ENCODE peak calls at places on chromosome 1, in six cellular contexts. S is thyroid gland, A is body of pancreas, G is lower leg skin, Y is H1, X is IMR-90. R is an unnamed sample.

GRCh38 chr1:38917337-38917736 is 24.3 kb downstream of the RHBDL2 start:
- DNase-seq in A (no peak), S (no peak), G (no peak), X (no peak), Y (no peak), R (no peak)

GRCh38 chr1:22841754-22842370 is 130.8 kb downstream of the LACTBL1 start:
- DNase-seq in S (peak), Y (no peak), G (no peak), A (no peak), X (no peak), R (no peak)

GRCh38 chr1:231139659-231140650 is 21.9 kb upstream of the TRIM67 start:
- DNase-seq in Y (no peak), X (peak), S (no peak), G (no peak), A (peak), R (peak)

GRCh38 chr1:37673920-37674319 is 18.4 kb upstream of the CDCA8 start:
- DNase-seq in S (no peak), G (peak), X (no peak), A (no peak), Y (no peak), R (no peak)

GRCh38 chr1:12549106-12549459 is 68.9 kb downstream of the DHRS3 start:
- DNase-seq in G (peak), A (peak), S (no peak), X (no peak), Y (no peak), R (no peak)

GRCh38 chr1:231284441-231284840 is 43.4 kb downstream of the GNPAT start:
- DNase-seq in X (no peak), G (no peak), S (no peak), Y (no peak), A (no peak), R (no peak)

GRCh38 chr1:52142220-52143153 is 598 bp downstream of the ZFYVE9 start:
- DNase-seq in X (peak), S (peak), Y (peak), G (no peak), A (peak), R (peak)

GRCh38 chr1:196207624-196208204 is 400.5 kb downstream of the KCNT2 start:
- DNase-seq in X (peak), S (no peak), A (no peak), G (no peak), Y (no peak), R (no peak)

GRCh38 chr1:158121604-158122254 is 59.0 kb upstream of the CD1D start:
- DNase-seq in Y (no peak), X (peak), S (peak), A (peak), G (no peak), R (no peak)

GRCh38 chr1:209783338-209783737 is 1.0 kb downstream of the C1orf74 start:
- DNase-seq in A (no peak), Y (no peak), G (no peak), X (no peak), S (no peak), R (no peak)

DNA sequence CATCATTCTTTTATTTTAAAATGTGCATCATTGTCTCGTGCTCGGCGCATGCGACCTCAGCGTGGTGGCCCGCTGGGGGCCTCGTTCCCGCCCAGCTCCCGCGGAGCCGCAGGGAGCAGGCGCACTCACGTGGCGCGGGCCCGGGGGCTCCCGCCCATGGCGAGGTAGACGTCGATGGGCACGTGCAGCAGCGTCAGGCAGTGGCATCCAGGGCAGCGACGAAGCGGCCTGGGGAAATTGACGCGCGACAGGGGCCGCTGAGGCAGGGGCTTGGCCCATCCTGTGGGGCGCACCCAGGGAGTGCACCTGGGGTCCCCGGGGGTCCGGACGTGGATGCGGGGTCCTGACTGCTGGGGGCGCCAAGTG is 994 bp downstream of the FAM229A start:
- DNase-seq in S (no peak), A (no peak), Y (no peak), X (no peak), G (no peak), R (no peak)
- TF ChIP-seq POLR2A in S (no peak), A (no peak), Y (no peak), X (no peak), G (no peak), R (no peak)

GRCh38 chr1:43199093-43199726 is 27.1 kb downstream of the CFAP57 start:
- DNase-seq in G (no peak), Y (no peak), S (no peak), A (no peak), X (no peak), R (no peak)
- TF ChIP-seq POLR2A in G (no peak), Y (no peak), S (no peak), A (no peak), X (no peak), R (no peak)

GRCh38 chr1:244861683-244862082 is 2.7 kb downstream of the HNRNPU start:
- DNase-seq in G (no peak), Y (no peak), A (no peak), S (no peak), X (no peak), R (no peak)
- TF ChIP-seq POLR2A in G (no peak), Y (no peak), A (no peak), S (no peak), X (no peak), R (no peak)

DNA sequence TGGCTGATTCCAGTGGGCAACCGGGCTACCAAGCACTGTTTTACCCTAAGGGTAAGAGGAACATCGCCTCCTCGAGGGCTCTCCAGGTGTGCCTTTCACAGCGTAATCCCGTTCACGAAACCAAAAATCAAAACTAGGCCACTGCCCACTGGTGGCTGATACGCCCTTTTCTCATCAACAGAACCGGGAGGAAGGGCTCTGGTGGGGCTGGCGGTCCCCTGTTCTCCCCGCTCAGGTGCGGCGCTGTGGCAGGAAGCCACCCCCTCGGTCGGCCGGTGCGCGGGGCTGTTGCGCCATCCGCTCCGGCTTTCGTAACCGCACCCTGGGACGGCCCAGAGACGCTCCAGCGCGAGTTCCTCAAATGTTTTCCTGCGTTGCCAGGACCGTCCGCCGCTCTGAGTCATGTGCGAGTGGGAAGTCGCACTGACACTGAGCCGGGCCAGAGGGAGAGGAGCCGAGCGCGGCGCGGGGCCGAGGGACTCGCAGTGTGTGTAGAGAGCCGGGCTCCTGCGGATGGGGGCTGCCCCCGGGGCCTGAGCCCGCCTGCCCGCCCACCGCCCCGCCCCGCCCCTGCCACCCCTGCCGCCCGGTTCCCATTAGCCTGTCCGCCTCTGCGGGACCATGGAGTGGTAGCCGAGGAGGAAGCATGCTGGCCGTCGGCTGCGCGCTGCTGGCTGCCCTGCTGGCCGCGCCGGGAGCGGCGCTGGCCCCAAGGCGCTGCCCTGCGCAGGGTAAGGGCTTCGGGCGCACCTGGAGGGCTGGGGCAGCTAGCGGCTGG is at the start of gene IL6R:
- DNase-seq in A (peak), S (peak), X (peak), G (peak), Y (no peak), R (peak)
- TF ChIP-seq POLR2A in A (peak), S (no peak), X (peak), G (peak), Y (no peak), R (peak)

GRCh38 chr1:2301607-2302291 is 73.6 kb downstream of the SKI start:
- DNase-seq in S (no peak), G (no peak), Y (no peak), A (no peak), X (no peak), R (no peak)

GRCh38 chr1:2300004-2300771 is 72.1 kb downstream of the SKI start:
- DNase-seq in A (no peak), S (no peak), G (no peak), Y (no peak), X (no peak), R (no peak)

GRCh38 chr1:2298685-2299673 is 70.9 kb downstream of the SKI start:
- DNase-seq in A (no peak), Y (no peak), X (no peak), G (no peak), S (peak), R (no peak)

GRCh38 chr1:2302292-2302925 is 74.3 kb downstream of the SKI start:
- DNase-seq in X (no peak), G (no peak), A (no peak), S (no peak), Y (no peak), R (no peak)

GRCh38 chr1:2300851-2301606 is 72.9 kb downstream of the SKI start:
- DNase-seq in Y (no peak), A (peak), S (peak), X (peak), G (peak), R (no peak)
- TF ChIP-seq POLR2A in Y (no peak), A (peak), S (no peak), X (peak), G (no peak), R (no peak)

DNA sequence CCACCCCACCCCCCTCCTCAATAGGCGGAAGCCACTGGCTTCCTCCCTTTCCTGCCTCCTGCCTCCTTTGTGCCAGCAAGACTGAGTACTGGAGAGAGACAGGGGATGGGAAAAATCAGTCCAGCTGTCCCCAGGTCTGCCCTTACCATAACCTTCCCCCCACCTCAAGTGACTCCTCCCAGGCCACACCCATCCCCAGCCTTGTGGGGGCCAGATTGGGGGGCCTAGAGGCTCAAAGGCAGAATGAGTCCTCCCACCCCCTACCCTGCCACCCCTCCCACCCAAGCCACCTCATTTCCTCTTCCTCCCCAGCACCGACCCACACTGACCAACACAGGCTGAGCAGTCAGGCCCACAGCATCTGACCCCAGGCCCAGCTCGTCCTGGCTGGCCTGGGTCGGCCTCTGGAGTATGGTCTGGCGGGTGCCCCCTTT is at the start of gene TIE1:
- DNase-seq in S (no peak), X (no peak), A (no peak), Y (no peak), G (no peak), R (no peak)
- TF ChIP-seq POLR2A in S (no peak), X (no peak), A (peak), Y (no peak), G (no peak), R (no peak)

GRCh38 chr1:182604128-182604834 is at the start of gene RGS16:
- DNase-seq in X (peak), G (peak), A (peak), S (peak), Y (no peak), R (peak)
- TF ChIP-seq POLR2A in X (no peak), G (peak), A (peak), S (peak), Y (peak), R (peak)

DNA sequence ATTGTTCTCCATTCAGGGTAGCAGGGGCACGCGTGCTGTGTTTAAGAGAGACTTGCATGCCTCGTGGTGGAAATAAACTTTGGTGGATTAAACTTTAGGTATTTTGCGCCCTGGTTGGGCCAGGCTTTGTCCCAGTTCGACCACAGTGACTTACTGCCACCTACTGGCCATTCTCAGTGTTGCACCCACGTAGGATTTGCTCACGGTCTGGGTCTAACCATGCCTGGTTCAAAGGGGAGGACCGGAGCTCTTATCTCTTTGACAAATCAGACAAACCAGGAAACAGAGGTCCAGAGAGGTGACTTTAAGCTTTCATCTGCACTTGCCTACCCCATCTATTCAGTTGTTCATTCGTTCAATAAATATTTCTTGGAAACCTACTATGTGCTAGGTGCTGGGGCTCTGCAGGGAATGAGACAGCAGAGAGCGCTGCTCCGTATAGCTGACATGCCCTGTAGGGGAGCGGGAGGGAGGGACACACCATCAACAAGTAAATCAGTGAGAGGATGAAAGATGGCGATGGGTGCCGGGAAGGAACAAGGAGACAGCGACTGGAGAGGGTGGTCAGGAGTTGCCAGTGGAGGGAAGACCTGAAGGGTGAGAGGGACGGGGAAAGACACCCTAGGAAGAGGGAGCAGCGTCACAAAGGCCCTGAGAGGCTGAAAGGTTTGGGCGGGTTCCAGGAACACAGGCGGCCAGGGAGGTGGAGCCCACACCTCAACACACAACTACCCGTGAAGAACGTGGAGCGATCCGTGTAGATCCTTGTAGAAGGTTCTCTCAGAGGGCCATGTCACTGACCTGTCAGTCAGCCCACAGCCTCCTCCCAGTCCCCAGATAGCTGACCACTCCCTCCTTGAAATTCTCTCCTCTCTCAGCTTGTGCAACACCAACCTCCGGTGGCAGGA is 27.2 kb upstream of the TINAGL1 start:
- DNase-seq in G (peak), Y (peak), X (peak), A (peak), S (peak), R (peak)
- TF ChIP-seq POLR2A in G (no peak), Y (peak), X (no peak), A (no peak), S (no peak), R (no peak)

DNA sequence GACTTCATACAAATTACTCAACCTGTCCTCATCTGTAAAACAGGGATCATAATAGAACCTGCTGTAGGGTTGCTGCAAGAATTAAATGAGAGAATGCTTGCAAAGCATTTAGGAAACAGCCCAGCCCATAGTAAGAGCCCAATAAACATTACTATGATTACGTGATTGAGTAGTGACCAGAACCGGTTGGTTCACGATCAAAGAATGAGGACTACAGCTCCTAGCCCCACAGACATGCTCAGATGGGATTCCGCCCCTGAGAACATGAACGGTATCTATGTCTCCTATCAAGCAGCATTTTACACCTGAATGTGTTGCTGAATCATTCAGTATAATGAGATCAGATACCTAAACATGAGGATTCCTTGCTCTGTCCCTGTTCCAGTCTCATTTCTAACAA is 104.8 kb upstream of the ZNF648 start:
- DNase-seq in G (no peak), S (no peak), A (no peak), Y (no peak), X (no peak), R (no peak)
- TF ChIP-seq POLR2A in G (no peak), S (no peak), A (no peak), Y (no peak), X (no peak), R (no peak)

DNA sequence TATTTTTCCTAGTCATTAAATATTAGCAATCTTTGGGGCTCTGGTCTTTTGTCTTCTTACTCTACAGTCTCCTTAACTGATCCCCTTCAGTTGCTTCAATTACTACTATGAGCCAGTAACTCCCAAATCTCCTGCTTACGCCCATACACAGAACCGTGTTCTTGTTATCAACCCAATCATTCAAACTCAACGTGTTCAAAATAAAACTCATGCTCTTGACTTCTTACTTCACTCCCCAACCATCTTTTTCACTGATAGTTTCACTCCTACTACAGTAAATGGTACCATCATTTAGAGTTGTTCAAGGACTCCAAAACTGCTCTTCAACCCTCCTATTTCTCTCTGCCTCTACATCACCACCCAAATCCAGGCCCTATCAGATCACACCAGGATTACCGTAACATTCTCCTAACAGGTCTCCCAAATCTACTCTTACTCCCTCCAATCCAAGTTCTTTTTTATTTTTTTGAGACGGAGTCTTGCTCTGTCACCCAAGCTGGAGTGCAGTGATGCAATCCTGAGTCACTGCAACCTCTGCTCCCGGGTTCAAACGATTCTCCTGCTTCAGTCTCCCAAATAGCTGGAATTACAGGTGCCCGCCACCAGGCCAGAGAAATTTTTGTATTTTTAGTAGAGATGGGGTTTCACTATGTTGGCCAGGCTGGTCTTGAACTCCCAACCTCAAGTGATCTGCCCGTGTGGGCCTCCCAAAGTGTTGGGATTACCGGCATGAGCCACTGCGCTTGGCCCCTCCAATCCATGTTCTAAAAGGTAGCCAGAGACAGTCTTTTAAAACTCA is 3.0 kb downstream of the YARS1 start:
- DNase-seq in X (peak), S (no peak), G (no peak), A (peak), Y (no peak), R (no peak)
- TF ChIP-seq POLR2A in X (no peak), S (no peak), G (no peak), A (no peak), Y (no peak), R (no peak)

R was measured in H54.